ENCODE peak calls at places on chromosomes 4 and X, in nine cellular contexts. A is neural progenitor cell; W is activated CD8-positive, alpha-beta memory T cell treated with anti-CD3 and anti-CD28 coated beads, Interleukin-2, amount 10 ng/mL, durations not matched to agents 7 days and 5 days; C is mammary epithelial cell; D is BJ; I is tibial artery; E is hypothalamus; R is T-helper 2 cell; K is D341Med. O is an unnamed sample.

GRCh38 chr4:66562276-66562806 is 892.1 kb upstream of the EPHA5 start:
- DNase-seq in A (no peak), W (no peak), C (peak; percentile 79), D (no peak), I (no peak), E (no peak), R (no peak), K (no peak), O (peak; percentile 39)

GRCh38 chr4:98113005-98113404 is 30.3 kb downstream of the STPG2 start:
- DNase-seq in A (peak; percentile 69), W (no peak), C (peak; percentile 17), D (no peak), I (no peak), E (peak; percentile 18), R (no peak), K (peak; percentile 80), O (no peak)

GRCh38 chrX:64394874-64395567 is at the start of gene MTMR8:
- DNase-seq in A (peak; percentile 84), W (peak; percentile 86), C (peak; percentile 62), D (no peak), I (peak; percentile 58), E (peak; percentile 18), R (peak; percentile 73), K (peak; percentile 6), O (no peak)

GRCh38 chrX:29788991-29789699 is 426.2 kb upstream of the MAGEB2 start:
- DNase-seq in A (no peak), W (no peak), C (no peak), D (no peak), I (no peak), E (no peak), R (no peak), K (no peak), O (no peak)

GRCh38 chr4:81215219-81215892 is at the start of gene PRKG2:
- DNase-seq in A (peak; percentile 39), W (no peak), C (peak; percentile 21), D (no peak), I (no peak), E (no peak), R (no peak), K (peak; percentile 30), O (no peak)

GRCh38 chr4:42280327-42281095 is 116.8 kb upstream of the SHISA3 start:
- DNase-seq in A (peak; percentile 39), W (no peak), C (no peak), D (no peak), I (no peak), E (no peak), R (no peak), K (peak; percentile 61), O (no peak)

GRCh38 chrX:54430519-54430918 is 9.7 kb upstream of the TSR2 start:
- DNase-seq in A (no peak), W (no peak), C (no peak), D (no peak), I (no peak), E (no peak), R (no peak), K (no peak), O (no peak)

GRCh38 chr4:234178-234577 is 71.1 kb downstream of the ZNF732 start:
- DNase-seq in A (no peak), W (no peak), C (no peak), D (no peak), I (no peak), E (no peak), R (no peak), K (no peak), O (no peak)

GRCh38 chr4:54255881-54256280 is 26.8 kb downstream of the PDGFRA start:
- DNase-seq in A (no peak), W (no peak), C (peak; percentile 51), D (no peak), I (peak; percentile 48), E (no peak), R (no peak), K (no peak), O (no peak)

GRCh38 chr4:71126719-71127118 is 133.3 kb downstream of the DCK start:
- DNase-seq in A (no peak), W (no peak), C (peak; percentile 90), D (peak; percentile 53), I (no peak), E (no peak), R (no peak), K (no peak), O (peak; percentile 58)

GRCh38 chr4:25727711-25728493 is 72.3 kb downstream of the SLC34A2 start:
- DNase-seq in A (no peak), W (no peak), C (peak; percentile 27), D (no peak), I (no peak), E (no peak), R (no peak), K (no peak), O (no peak)

GRCh38 chr4:185899833-185900232 is 87.8 kb upstream of the SORBS2 start:
- DNase-seq in A (no peak), W (no peak), C (no peak), D (no peak), I (no peak), E (no peak), R (no peak), K (no peak), O (no peak)

GRCh38 chr4:3532714-3533336 is 603 bp upstream of the LRPAP1 start:
- DNase-seq in A (peak; percentile 45), W (no peak), C (no peak), D (no peak), I (no peak), E (no peak), R (no peak), K (no peak), O (no peak)

GRCh38 chrX:31421441-31421840 is 349.6 kb upstream of the FTHL17 start:
- DNase-seq in A (no peak), W (no peak), C (no peak), D (no peak), I (no peak), E (no peak), R (no peak), K (no peak), O (no peak)

GRCh38 chr4:124121511-124121934 is 591.0 kb downstream of the ANKRD50 start:
- DNase-seq in A (no peak), W (no peak), C (peak; percentile 87), D (peak; percentile 31), I (no peak), E (no peak), R (no peak), K (no peak), O (peak; percentile 41)

GRCh38 chr4:166386491-166387367 is 513.7 kb downstream of the TLL1 start:
- DNase-seq in A (no peak), W (no peak), C (peak; percentile 28), D (no peak), I (no peak), E (no peak), R (no peak), K (no peak), O (no peak)

GRCh38 chrX:7024850-7025249 is 122.7 kb upstream of the STS start:
- DNase-seq in A (no peak), W (no peak), C (peak; percentile 72), D (no peak), I (no peak), E (no peak), R (no peak), K (no peak), O (peak; percentile 8)